ENCODE peak calls at places on chromosome 1, in nine cellular contexts. U is fibroblast of lung, Q is astrocyte, Y is HCT116, B is H9, E is IMR-90, Z is kidney, M is endothelial cell of umbilical vein, L is keratinocyte. A is an unnamed sample.

GRCh38 chr1:96596226-96596625 is 125.4 kb upstream of the PTBP2 start:
- DNase-seq in U (peak; percentile 13), B (peak; percentile 83), Q (peak; percentile 7), Z (no peak), L (no peak), M (peak; percentile 31), E (peak; percentile 3), Y (peak; percentile 55), A (peak; percentile 25)

GRCh38 chr1:209168204-209168603 is 415.3 kb upstream of the CAMK1G start:
- DNase-seq in Q (peak; percentile 63), Y (no peak), E (no peak), M (peak; percentile 80), B (no peak), U (peak; percentile 74), L (peak; percentile 63), Z (no peak), A (no peak)

GRCh38 chr1:36784147-36784862 is 250.0 kb downstream of the GRIK3 start:
- DNase-seq in U (no peak), B (no peak), Z (no peak), M (no peak), Y (no peak), E (no peak), Q (no peak), L (no peak), A (no peak)

GRCh38 chr1:183630748-183631147 is 4.8 kb downstream of the ARPC5 start:
- DNase-seq in Q (peak; percentile 40), Z (no peak), L (no peak), B (no peak), E (peak; percentile 36), Y (no peak), M (no peak), U (peak; percentile 50), A (peak; percentile 33)

GRCh38 chr1:113396585-113396984 is 6.3 kb downstream of the MAGI3 start:
- DNase-seq in Q (peak; percentile 84), U (peak; percentile 89), Y (peak; percentile 64), E (peak; percentile 78), Z (no peak), M (peak; percentile 20), B (no peak), L (peak; percentile 36), A (peak; percentile 70)

GRCh38 chr1:2953688-2954285 is 67.5 kb upstream of the ACTRT2 start:
- DNase-seq in Z (no peak), B (no peak), M (no peak), Q (no peak), U (no peak), L (no peak), E (no peak), Y (no peak), A (no peak)

GRCh38 chr1:247337250-247337746 is 5.6 kb upstream of the ZNF496 start:
- DNase-seq in Z (no peak), M (no peak), L (no peak), Y (no peak), B (no peak), U (peak; percentile 29), Q (no peak), E (peak; percentile 28), A (no peak)

GRCh38 chr1:226100436-226101347 is 38.2 kb downstream of the H3-3A start:
- DNase-seq in M (peak; percentile 61), Z (peak; percentile 37), Y (no peak), L (no peak), E (peak; percentile 81), U (peak; percentile 55), Q (peak; percentile 46), B (no peak), A (peak; percentile 40)

GRCh38 chr1:231903586-231904081 is 277.0 kb downstream of the DISC1 start:
- DNase-seq in Q (no peak), Y (no peak), E (peak; percentile 39), U (no peak), B (no peak), L (no peak), M (no peak), Z (no peak), A (no peak)

GRCh38 chr1:198663996-198664789 is 25.4 kb downstream of the PTPRC start:
- DNase-seq in E (no peak), M (no peak), L (no peak), Z (no peak), U (no peak), Y (no peak), Q (no peak), B (no peak), A (no peak)

GRCh38 chr1:40315795-40316594 is 1.1 kb downstream of the COL9A2 start:
- DNase-seq in M (peak; percentile 27), Q (no peak), L (no peak), E (no peak), U (no peak), Y (no peak), Z (no peak), B (peak; percentile 51), A (no peak)

GRCh38 chr1:44713321-44713781 is 17.6 kb downstream of the RNU5D-1 start:
- DNase-seq in Z (no peak), U (no peak), M (no peak), Q (no peak), L (no peak), E (no peak), B (no peak), Y (no peak), A (no peak)

GRCh38 chr1:221418346-221418745 is 323.5 kb downstream of the DUSP10 start:
- DNase-seq in L (no peak), Y (no peak), M (no peak), Z (no peak), B (no peak), E (peak; percentile 64), U (peak; percentile 84), Q (peak; percentile 80), A (peak; percentile 58)

GRCh38 chr1:83860506-83861221 is 138.3 kb downstream of the TTLL7 start:
- DNase-seq in Y (peak; percentile 31), L (no peak), Z (peak; percentile 91), M (peak; percentile 68), B (peak; percentile 87), Q (peak; percentile 1), E (no peak), U (peak; percentile 43), A (peak; percentile 11)

DNA sequence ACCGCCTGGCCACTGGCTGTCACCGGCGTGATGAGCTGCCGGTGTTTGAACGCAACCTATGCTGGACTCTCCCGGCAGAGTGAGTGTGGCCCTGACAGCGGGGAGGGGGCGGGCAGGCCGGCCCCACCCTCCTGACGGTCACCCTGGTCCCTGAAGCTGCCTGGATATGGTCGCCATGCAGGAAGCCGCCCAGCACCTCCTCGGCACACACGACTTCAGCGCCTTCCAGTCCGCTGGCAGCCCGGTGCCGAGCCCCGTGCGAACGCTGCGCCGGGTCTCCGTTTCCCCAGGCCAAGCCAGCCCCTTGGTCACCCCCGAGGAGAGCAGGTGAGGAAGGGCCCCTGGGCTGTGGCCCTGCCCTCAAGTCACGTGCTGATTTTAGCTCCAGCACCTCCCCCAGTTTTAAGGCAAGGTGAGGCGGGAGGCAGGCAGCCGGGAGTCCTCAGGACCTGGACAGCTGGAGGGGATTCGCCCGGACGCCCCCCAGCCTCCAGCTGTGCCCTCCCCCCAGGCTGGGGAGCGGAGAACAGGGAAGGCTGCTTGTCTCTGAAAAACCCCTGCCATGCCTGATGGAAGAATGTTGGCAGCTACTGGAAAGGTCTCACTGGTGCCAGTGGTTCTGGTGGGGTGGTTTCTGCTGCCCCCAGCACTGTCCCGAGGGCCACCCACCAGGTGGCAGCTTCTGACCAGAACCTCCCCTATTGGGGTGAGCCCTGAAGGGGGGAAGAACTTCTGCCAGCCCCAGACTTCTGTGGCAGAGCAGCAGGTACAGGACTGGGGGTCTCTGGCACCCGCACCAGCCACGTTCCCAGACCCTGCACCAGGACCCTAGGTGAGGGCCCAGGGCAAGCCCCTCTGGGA is 1.4 kb downstream of the PUSL1 start:
- DNase-seq in L (no peak), Q (no peak), Y (no peak), U (no peak), Z (no peak), M (no peak), E (no peak), B (peak; percentile 62), A (no peak)
- H3K9ac ChIP-seq in L (peak overlapping the region; percentile 77), Q (peak overlapping the region; percentile 81), Y (peak overlapping the region; percentile 94), U (peak overlapping the region; percentile 90), Z (no peak overlapping the region), M (no peak overlapping the region), E (peak overlapping the region; percentile 82), B (no peak overlapping the region), A (peak overlapping the region; percentile 89)

GRCh38 chr1:224245188-224245587 is 62.1 kb downstream of the DEGS1 start:
- DNase-seq in M (peak; percentile 99), Q (no peak), U (peak; percentile 20), Y (no peak), B (no peak), L (no peak), Z (peak; percentile 80), E (peak; percentile 55), A (peak; percentile 34)
- H3K9ac ChIP-seq in M (no peak overlapping the region), Q (no peak overlapping the region), U (no peak overlapping the region), Y (no peak overlapping the region), B (no peak overlapping the region), L (no peak overlapping the region), Z (no peak overlapping the region), E (no peak overlapping the region), A (peak overlapping the region; percentile 1)

DNA sequence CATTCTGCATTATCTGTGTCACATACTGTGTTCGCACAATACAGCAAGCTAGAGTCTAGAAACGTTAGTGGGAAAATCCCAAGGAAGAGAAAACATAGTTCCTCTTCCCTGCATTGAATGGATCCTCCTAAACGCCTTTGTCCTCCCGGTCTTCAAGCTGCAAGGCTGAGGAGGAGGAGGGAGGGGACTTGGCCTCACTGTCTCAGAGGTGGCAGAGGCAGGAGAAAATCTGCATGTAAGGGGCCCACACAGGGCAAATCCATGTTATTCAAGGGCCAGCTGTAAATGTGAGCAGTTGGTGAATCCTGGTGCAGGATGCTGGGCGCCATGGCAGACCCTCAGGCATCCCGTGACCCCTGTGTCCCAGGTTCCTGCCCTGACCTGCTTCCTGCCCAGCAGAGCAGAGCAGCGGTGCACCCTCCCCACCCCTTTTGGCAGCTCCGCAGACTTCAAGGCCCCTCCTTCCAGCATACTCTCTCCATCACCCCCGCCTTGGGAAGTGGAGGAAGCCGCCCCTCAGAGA is 34.2 kb downstream of the WNT9A start:
- DNase-seq in U (no peak), Y (no peak), M (no peak), L (no peak), Q (no peak), E (no peak), Z (peak; percentile 21), B (no peak), A (no peak)
- H3K9ac ChIP-seq in U (no peak overlapping the region), Y (no peak overlapping the region), M (no peak overlapping the region), L (no peak overlapping the region), Q (no peak overlapping the region), E (no peak overlapping the region), Z (no peak overlapping the region), B (no peak overlapping the region), A (no peak overlapping the region)

DNA sequence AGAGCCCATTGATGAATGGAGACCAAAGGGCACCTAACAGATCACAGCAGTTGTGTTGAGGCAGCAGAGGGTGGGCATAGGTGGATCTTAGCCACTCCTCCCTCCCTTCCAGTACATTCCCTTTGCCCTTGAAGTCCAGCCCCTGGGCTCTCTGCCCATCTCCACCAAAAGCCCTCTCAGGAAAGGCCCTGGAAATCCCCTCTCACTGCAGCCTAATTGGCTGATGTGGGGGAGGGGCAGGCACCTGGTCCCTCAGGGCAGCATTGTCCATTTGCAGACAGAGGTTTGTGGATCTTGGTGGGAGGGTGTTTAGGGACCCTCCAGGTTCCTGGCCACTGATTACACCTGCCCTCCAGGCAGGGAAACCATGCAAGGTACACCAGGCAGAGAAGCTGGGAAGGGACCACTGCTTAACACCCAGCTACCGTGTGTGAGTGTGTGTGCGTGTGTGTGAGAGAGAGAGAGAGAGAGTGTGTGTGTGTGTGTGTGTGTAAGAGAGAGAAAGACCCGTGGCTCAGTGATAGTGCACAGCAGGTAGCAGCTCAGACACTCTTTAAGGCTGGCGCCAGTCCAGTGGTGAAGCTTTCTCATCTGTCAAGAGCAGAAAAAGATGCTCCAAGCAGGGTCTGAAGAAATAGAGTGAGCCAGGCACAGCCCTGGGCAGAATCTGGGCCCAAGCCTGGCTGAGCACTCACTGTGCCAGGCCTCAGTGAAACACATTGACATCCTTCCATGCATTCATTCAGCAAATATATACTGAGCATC is 71.1 kb downstream of the MATN1 start:
- DNase-seq in E (no peak), U (no peak), Q (no peak), M (no peak), Z (no peak), L (no peak), B (no peak), Y (no peak), A (no peak)
- H3K9ac ChIP-seq in E (no peak overlapping the region), U (no peak overlapping the region), Q (no peak overlapping the region), M (no peak overlapping the region), Z (no peak overlapping the region), L (no peak overlapping the region), B (no peak overlapping the region), Y (no peak overlapping the region), A (no peak overlapping the region)